ENCODE peak calls at places on chromosomes 1 and 21, in six cellular contexts. A is C1 segment of cervical spinal cord; T is HuH-7.5; L is HS-27A; H is activated naive CD4-positive, alpha-beta T cell; N is colonic mucosa. K is an unnamed sample.
A peak's percentile ranks its signal among the peaks of the same experiment; 100 is the strongest.

GRCh38 chr21:45290948-45291612 is 3.4 kb upstream of the POFUT2 start:
- DNase-seq in L (no peak), H (no peak), A (no peak), T (no peak), N (peak; percentile 17), K (no peak)

GRCh38 chr1:94648225-94649007 is 106.9 kb upstream of the F3 start:
- DNase-seq in L (no peak), N (no peak), A (no peak), T (no peak), H (no peak), K (no peak)

GRCh38 chr1:205518616-205519540 is 14.4 kb downstream of the CDK18 start:
- DNase-seq in T (no peak), N (peak; percentile 46), A (peak; percentile 89), L (no peak), H (no peak), K (peak; percentile 77)

GRCh38 chr1:183163311-183163710 is 22.8 kb upstream of the LAMC2 start:
- DNase-seq in A (no peak), T (no peak), H (no peak), N (no peak), L (peak; percentile 96), K (no peak)

GRCh38 chr1:7679873-7680790 is 91.0 kb upstream of the VAMP3 start:
- DNase-seq in A (peak; percentile 58), N (peak; percentile 58), L (no peak), H (no peak), T (peak; percentile 48), K (peak; percentile 70)

GRCh38 chr1:240295811-240296210 is 204.1 kb downstream of the FMN2 start:
- DNase-seq in N (no peak), H (no peak), L (no peak), A (no peak), T (no peak), K (no peak)

GRCh38 chr1:239112536-239112935 is 273.8 kb upstream of the CHRM3 start:
- DNase-seq in N (no peak), H (no peak), L (no peak), T (no peak), A (no peak), K (no peak)

GRCh38 chr1:119452085-119452484 is 37.1 kb downstream of the HSD3B2 start:
- DNase-seq in T (no peak), N (no peak), H (no peak), A (no peak), L (no peak), K (no peak)

GRCh38 chr1:9822897-9823692 is 670 bp downstream of the CLSTN1 start:
- DNase-seq in H (no peak), T (peak; percentile 35), N (peak; percentile 49), A (no peak), L (no peak), K (peak; percentile 67)

GRCh38 chr1:197320991-197321531 is 53.0 kb downstream of the CRB1 start:
- DNase-seq in L (no peak), H (no peak), A (no peak), N (no peak), T (no peak), K (no peak)

GRCh38 chr1:179095377-179095776 is 13.5 kb downstream of the TOR3A start:
- DNase-seq in T (no peak), L (no peak), A (no peak), H (no peak), N (no peak), K (no peak)

GRCh38 chr1:76759950-76760349 is 107.3 kb upstream of the ST6GALNAC5 start:
- DNase-seq in L (peak; percentile 11), H (no peak), N (no peak), A (no peak), T (no peak), K (no peak)

GRCh38 chr1:18575620-18576019 is 55.0 kb upstream of the PAX7 start:
- DNase-seq in T (no peak), A (peak; percentile 4), H (no peak), L (no peak), N (peak; percentile 64), K (peak; percentile 19)

GRCh38 chr1:231814536-231814935 is 187.9 kb downstream of the DISC1 start:
- DNase-seq in N (no peak), L (no peak), H (no peak), T (no peak), A (no peak), K (no peak)

GRCh38 chr1:154998818-154999650 is 3.6 kb upstream of the ZBTB7B start:
- DNase-seq in H (peak; percentile 30), N (peak; percentile 79), L (no peak), A (peak; percentile 40), T (peak; percentile 89), K (no peak)

GRCh38 chr1:109479311-109479710 is 4.4 kb upstream of the ATXN7L2 start:
- DNase-seq in L (no peak), H (no peak), T (no peak), A (no peak), N (peak; percentile 15), K (no peak)

GRCh38 chr1:27117733-27118439 is 37.0 kb downstream of the SLC9A1 start:
- DNase-seq in A (no peak), T (no peak), L (no peak), N (no peak), H (no peak), K (no peak)

GRCh38 chr1:99751877-99752504 is 14.4 kb downstream of the FRRS1 start:
- DNase-seq in T (no peak), N (no peak), L (no peak), A (no peak), H (no peak), K (no peak)

GRCh38 chr1:27366411-27367159 is at the start of gene MAP3K6:
- DNase-seq in A (peak; percentile 56), T (peak; percentile 88), H (no peak), N (peak; percentile 90), L (peak; percentile 63), K (peak; percentile 40)

GRCh38 chr1:97202481-97202880 is 480.9 kb downstream of the PTBP2 start:
- DNase-seq in T (no peak), L (no peak), A (no peak), N (no peak), H (no peak), K (peak; percentile 7)

GRCh38 chr1:203338335-203339036 is 12.4 kb downstream of the FMOD start:
- DNase-seq in T (peak; percentile 72), N (peak; percentile 73), L (peak; percentile 31), H (peak; percentile 16), A (no peak), K (no peak)

GRCh38 chr21:32371913-32372314 is 20.9 kb downstream of the URB1 start:
- DNase-seq in A (no peak), T (no peak), H (no peak), L (no peak), N (no peak), K (no peak)

GRCh38 chr1:168348146-168348709 is 67.6 kb downstream of the TBX19 start:
- DNase-seq in H (no peak), A (no peak), T (no peak), N (no peak), L (no peak), K (no peak)

GRCh38 chr1:229972600-229973296 is 94.3 kb upstream of the GALNT2 start:
- DNase-seq in H (no peak), L (no peak), N (no peak), T (no peak), A (no peak), K (no peak)

GRCh38 chr21:32114434-32115063 is 164.3 kb downstream of the MIS18A start:
- DNase-seq in H (no peak), N (no peak), T (no peak), A (no peak), L (no peak), K (no peak)

GRCh38 chr1:101124405-101124804 is 98.8 kb upstream of the DPH5 start:
- DNase-seq in T (no peak), L (no peak), N (no peak), A (no peak), H (no peak), K (no peak)

GRCh38 chr1:3461238-3461933 is 6.9 kb downstream of the ARHGEF16 start:
- DNase-seq in H (no peak), N (no peak), L (no peak), A (no peak), T (no peak), K (no peak)

GRCh38 chr1:88216441-88216840 is 467.6 kb upstream of the PKN2 start:
- DNase-seq in H (no peak), L (no peak), N (peak; percentile 24), T (no peak), A (no peak), K (no peak)

GRCh38 chr1:195495720-195496635 is 1112.3 kb downstream of the KCNT2 start:
- DNase-seq in N (no peak), L (no peak), H (no peak), A (no peak), T (no peak), K (no peak)

GRCh38 chr1:153390938-153391710 is at the start of gene S100A8:
- DNase-seq in H (no peak), N (peak; percentile 36), A (peak; percentile 22), L (no peak), T (no peak), K (peak; percentile 48)

GRCh38 chr1:218828125-218828650 is 345.5 kb upstream of the LYPLAL1 start:
- DNase-seq in L (no peak), N (no peak), T (no peak), A (no peak), H (no peak), K (no peak)

GRCh38 chr21:35737899-35738341 is 322.4 kb downstream of the SETD4 start:
- DNase-seq in N (no peak), L (no peak), A (peak; percentile 17), T (no peak), H (no peak), K (no peak)

GRCh38 chr1:67883069-67883468 is 49.8 kb upstream of the GNG12 start:
- DNase-seq in N (no peak), A (no peak), H (no peak), T (no peak), L (peak; percentile 76), K (no peak)

GRCh38 chr1:113493533-113493932 is 103.2 kb downstream of the MAGI3 start:
- DNase-seq in L (no peak), H (no peak), A (no peak), T (no peak), N (no peak), K (no peak)

GRCh38 chr21:21415741-21416140 is 417.5 kb downstream of the NCAM2 start:
- DNase-seq in T (no peak), L (no peak), H (no peak), N (no peak), A (no peak), K (no peak)

GRCh38 chr1:44616991-44617702 is 57.1 kb downstream of the TMEM53 start:
- DNase-seq in T (no peak), N (no peak), L (no peak), A (no peak), H (no peak), K (no peak)